ENCODE peak calls at places on chromosomes 16 and 17, in five cellular contexts. One of them, this sample, is unnamed. For H3K27me3, the result is how much of the 10 kb centered on the place peaks cover.

GRCh38 chr16:82567203-82567602 is 59.6 kb upstream of the CDH13 start:
- DNase-seq in BJ: no peak
- DNase-seq in brain microvascular endothelial cell: no peak
- DNase-seq in naive thymus-derived CD4-positive, alpha-beta T cell: no peak
- DNase-seq in cardiac muscle cell: no peak
- DNase-seq in this sample: no peak

GRCh38 chr17:74759243-74759801 is 10.9 kb downstream of the NHERF1 start:
- DNase-seq in brain microvascular endothelial cell: no peak
- DNase-seq in cardiac muscle cell: no peak
- DNase-seq in naive thymus-derived CD4-positive, alpha-beta T cell: no peak
- DNase-seq in BJ: no peak
- DNase-seq in this sample: no peak

GRCh38 chr17:16442594-16443389 is 27.4 kb downstream of the TRPV2 start:
- DNase-seq in BJ: no peak
- DNase-seq in cardiac muscle cell: peak
- DNase-seq in brain microvascular endothelial cell: no peak
- DNase-seq in naive thymus-derived CD4-positive, alpha-beta T cell: no peak
- DNase-seq in this sample: no peak

GRCh38 chr16:30060354-30061194 is 5.0 kb upstream of the ALDOA start:
- DNase-seq in cardiac muscle cell: no peak
- DNase-seq in BJ: no peak
- DNase-seq in brain microvascular endothelial cell: no peak
- DNase-seq in naive thymus-derived CD4-positive, alpha-beta T cell: no peak
- DNase-seq in this sample: no peak

GRCh38 chr17:17236295-17237025 is 508 bp downstream of the FLCN start:
- DNase-seq in BJ: no peak
- DNase-seq in brain microvascular endothelial cell: peak
- DNase-seq in cardiac muscle cell: peak
- DNase-seq in naive thymus-derived CD4-positive, alpha-beta T cell: no peak
- DNase-seq in this sample: peak

GRCh38 chr17:45941395-45941794 is 47.0 kb downstream of the MAPT start:
- DNase-seq in cardiac muscle cell: no peak
- DNase-seq in BJ: no peak
- DNase-seq in naive thymus-derived CD4-positive, alpha-beta T cell: no peak
- DNase-seq in brain microvascular endothelial cell: no peak
- DNase-seq in this sample: no peak

GRCh38 chr17:1298616-1299015 is 19.2 kb downstream of the TRARG1 start:
- DNase-seq in naive thymus-derived CD4-positive, alpha-beta T cell: peak
- DNase-seq in BJ: no peak
- DNase-seq in brain microvascular endothelial cell: no peak
- DNase-seq in cardiac muscle cell: peak
- DNase-seq in this sample: no peak

GRCh38 chr16:4377573-4378146 is 6.0 kb downstream of the VASN start:
- DNase-seq in BJ: no peak
- DNase-seq in brain microvascular endothelial cell: no peak
- DNase-seq in cardiac muscle cell: no peak
- DNase-seq in naive thymus-derived CD4-positive, alpha-beta T cell: no peak
- DNase-seq in this sample: no peak

GRCh38 chr17:81665205-81666091 is 957 bp downstream of the OXLD1 start:
- DNase-seq in cardiac muscle cell: peak
- DNase-seq in brain microvascular endothelial cell: peak
- DNase-seq in BJ: no peak
- DNase-seq in naive thymus-derived CD4-positive, alpha-beta T cell: peak
- DNase-seq in this sample: no peak

GRCh38 chr16:13973321-13974023 is 53.5 kb downstream of the ERCC4 start:
- DNase-seq in cardiac muscle cell: no peak
- DNase-seq in naive thymus-derived CD4-positive, alpha-beta T cell: no peak
- DNase-seq in brain microvascular endothelial cell: no peak
- DNase-seq in BJ: no peak
- DNase-seq in this sample: no peak

GRCh38 chr16:30000768-30001631 is 5.0 kb downstream of the INO80E start:
- DNase-seq in naive thymus-derived CD4-positive, alpha-beta T cell: no peak
- DNase-seq in cardiac muscle cell: no peak
- DNase-seq in BJ: no peak
- DNase-seq in brain microvascular endothelial cell: no peak
- DNase-seq in this sample: no peak

GRCh38 chr16:59295474-59295873 is 561.4 kb upstream of the GOT2 start:
- DNase-seq in BJ: no peak
- DNase-seq in naive thymus-derived CD4-positive, alpha-beta T cell: no peak
- DNase-seq in cardiac muscle cell: no peak
- DNase-seq in brain microvascular endothelial cell: no peak
- DNase-seq in this sample: no peak

GRCh38 chr16:89261691-89262563 is 44.4 kb downstream of the ZNF778 start:
- DNase-seq in BJ: no peak
- DNase-seq in naive thymus-derived CD4-positive, alpha-beta T cell: no peak
- DNase-seq in brain microvascular endothelial cell: no peak
- DNase-seq in cardiac muscle cell: no peak
- DNase-seq in this sample: no peak

GRCh38 chr17:2170023-2170422 is 115.1 kb downstream of the HIC1 start:
- DNase-seq in cardiac muscle cell: no peak
- DNase-seq in naive thymus-derived CD4-positive, alpha-beta T cell: no peak
- DNase-seq in BJ: no peak
- DNase-seq in brain microvascular endothelial cell: no peak
- DNase-seq in this sample: no peak

GRCh38 chr16:70737377-70738082 is 51.7 kb upstream of the MTSS2 start:
- DNase-seq in cardiac muscle cell: peak
- DNase-seq in naive thymus-derived CD4-positive, alpha-beta T cell: peak
- DNase-seq in brain microvascular endothelial cell: peak
- DNase-seq in BJ: peak
- DNase-seq in this sample: no peak

GRCh38 chr16:17470871-17471744 is at the start of gene XYLT1:
- DNase-seq in naive thymus-derived CD4-positive, alpha-beta T cell: no peak
- DNase-seq in brain microvascular endothelial cell: peak
- DNase-seq in BJ: peak
- DNase-seq in cardiac muscle cell: peak
- DNase-seq in this sample: peak

GRCh38 chr17:77443743-77444260 is 303.0 kb downstream of the SEC14L1 start:
- DNase-seq in cardiac muscle cell: no peak
- DNase-seq in BJ: no peak
- DNase-seq in brain microvascular endothelial cell: no peak
- DNase-seq in naive thymus-derived CD4-positive, alpha-beta T cell: no peak
- DNase-seq in this sample: no peak

GRCh38 chr17:78197147-78197830 is 10.1 kb downstream of the AFMID start:
- DNase-seq in naive thymus-derived CD4-positive, alpha-beta T cell: no peak
- DNase-seq in BJ: no peak
- DNase-seq in brain microvascular endothelial cell: no peak
- DNase-seq in cardiac muscle cell: no peak
- DNase-seq in this sample: no peak

GRCh38 chr16:48282636-48283263 is 35.4 kb upstream of the ABCC11 start:
- DNase-seq in BJ: no peak
- DNase-seq in cardiac muscle cell: peak
- DNase-seq in brain microvascular endothelial cell: no peak
- DNase-seq in naive thymus-derived CD4-positive, alpha-beta T cell: no peak
- DNase-seq in this sample: no peak

GRCh38 chr17:68777243-68777855 is 176.2 kb upstream of the FAM20A start:
- DNase-seq in brain microvascular endothelial cell: peak
- DNase-seq in BJ: peak
- DNase-seq in naive thymus-derived CD4-positive, alpha-beta T cell: no peak
- DNase-seq in cardiac muscle cell: peak
- DNase-seq in this sample: peak

GRCh38 chr17:39223907-39224777 is 1.6 kb downstream of the STAC2 start:
- DNase-seq in cardiac muscle cell: no peak
- DNase-seq in naive thymus-derived CD4-positive, alpha-beta T cell: no peak
- DNase-seq in BJ: no peak
- DNase-seq in brain microvascular endothelial cell: no peak
- DNase-seq in this sample: no peak

GRCh38 chr17:75601057-75601987 is 13.7 kb downstream of the MYO15B start:
- DNase-seq in naive thymus-derived CD4-positive, alpha-beta T cell: peak
- DNase-seq in brain microvascular endothelial cell: peak
- DNase-seq in BJ: no peak
- DNase-seq in cardiac muscle cell: peak
- DNase-seq in this sample: no peak

GRCh38 chr17:43576563-43577229 is 30.6 kb upstream of the ETV4 start:
- DNase-seq in cardiac muscle cell: peak
- DNase-seq in BJ: no peak
- DNase-seq in brain microvascular endothelial cell: peak
- DNase-seq in naive thymus-derived CD4-positive, alpha-beta T cell: peak
- DNase-seq in this sample: no peak

GRCh38 chr16:22386976-22387375 is 12.6 kb upstream of the CDR2 start:
- DNase-seq in BJ: peak
- DNase-seq in cardiac muscle cell: peak
- DNase-seq in naive thymus-derived CD4-positive, alpha-beta T cell: no peak
- DNase-seq in brain microvascular endothelial cell: peak
- DNase-seq in this sample: no peak

GRCh38 chr16:12182202-12182601 is 205.7 kb downstream of the SNX29 start:
- DNase-seq in cardiac muscle cell: no peak
- DNase-seq in BJ: no peak
- DNase-seq in naive thymus-derived CD4-positive, alpha-beta T cell: no peak
- DNase-seq in brain microvascular endothelial cell: no peak
- DNase-seq in this sample: no peak

GRCh38 chr17:31550389-31551056 is 159.0 kb downstream of the RAB11FIP4 start:
- DNase-seq in BJ: no peak
- DNase-seq in naive thymus-derived CD4-positive, alpha-beta T cell: no peak
- DNase-seq in brain microvascular endothelial cell: no peak
- DNase-seq in cardiac muscle cell: peak
- DNase-seq in this sample: no peak
- H3K27me3 ChIP-seq in BJ: under half
- H3K27me3 ChIP-seq in naive thymus-derived CD4-positive, alpha-beta T cell: under half
- H3K27me3 ChIP-seq in brain microvascular endothelial cell: under half
- H3K27me3 ChIP-seq in cardiac muscle cell: under half
- H3K27me3 ChIP-seq in this sample: under half

GRCh38 chr17:73166731-73167581 is 2.1 kb downstream of the SSTR2 start:
- DNase-seq in brain microvascular endothelial cell: no peak
- DNase-seq in naive thymus-derived CD4-positive, alpha-beta T cell: no peak
- DNase-seq in cardiac muscle cell: no peak
- DNase-seq in BJ: no peak
- DNase-seq in this sample: no peak
- H3K27me3 ChIP-seq in brain microvascular endothelial cell: under half
- H3K27me3 ChIP-seq in naive thymus-derived CD4-positive, alpha-beta T cell: under half
- H3K27me3 ChIP-seq in cardiac muscle cell: half or more
- H3K27me3 ChIP-seq in BJ: under half
- H3K27me3 ChIP-seq in this sample: half or more

GRCh38 chr17:79560527-79560926 is 50.3 kb downstream of the RBFOX3 start:
- DNase-seq in brain microvascular endothelial cell: no peak
- DNase-seq in cardiac muscle cell: no peak
- DNase-seq in naive thymus-derived CD4-positive, alpha-beta T cell: no peak
- DNase-seq in BJ: no peak
- DNase-seq in this sample: no peak
- H3K27me3 ChIP-seq in brain microvascular endothelial cell: under half
- H3K27me3 ChIP-seq in cardiac muscle cell: under half
- H3K27me3 ChIP-seq in naive thymus-derived CD4-positive, alpha-beta T cell: under half
- H3K27me3 ChIP-seq in BJ: under half
- H3K27me3 ChIP-seq in this sample: under half

DNA sequence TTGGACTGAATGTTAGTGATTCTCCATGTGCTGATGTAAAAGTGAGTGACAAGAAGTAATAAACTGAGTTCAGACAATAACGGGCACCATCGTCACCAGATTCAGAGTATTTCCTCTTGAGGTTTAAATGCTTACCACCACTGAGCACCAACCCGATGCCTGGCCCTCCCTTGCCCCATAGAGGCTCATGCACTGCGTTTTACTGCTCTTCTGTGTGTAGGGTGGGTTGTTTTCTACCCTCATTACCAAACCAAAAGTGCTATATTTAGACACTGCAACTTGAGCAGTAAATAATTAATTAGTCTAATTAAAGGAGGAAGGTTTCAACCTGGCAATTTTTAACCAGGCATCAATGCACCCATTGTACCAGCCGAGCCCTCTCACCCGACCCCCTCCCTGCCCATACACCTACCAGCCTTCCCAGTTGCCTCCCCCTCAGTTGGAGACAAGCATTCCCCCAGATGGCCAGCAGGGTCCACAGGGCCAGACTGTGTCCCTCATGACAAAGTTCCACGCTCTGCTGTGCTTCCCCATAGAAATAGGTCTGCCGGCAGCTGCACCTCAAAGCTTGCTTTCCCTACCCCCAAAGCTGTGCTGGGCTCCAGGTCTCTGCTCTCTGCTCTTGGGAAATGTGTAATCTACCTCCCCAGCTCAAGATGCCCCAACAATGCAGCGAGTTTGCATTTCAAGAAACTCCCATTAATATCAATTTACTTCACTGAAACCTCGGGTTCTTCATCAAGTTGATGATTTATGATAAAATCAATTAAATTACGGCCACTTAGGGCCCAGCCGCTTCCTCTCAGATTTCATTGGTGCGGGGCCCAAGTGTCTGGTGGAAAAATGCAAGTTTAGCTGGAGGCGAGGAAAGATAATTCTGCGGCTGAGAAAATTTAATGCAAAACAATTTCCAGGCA is 16.0 kb downstream of the HOXB4 start:
- DNase-seq in cardiac muscle cell: no peak
- DNase-seq in naive thymus-derived CD4-positive, alpha-beta T cell: no peak
- DNase-seq in BJ: no peak
- DNase-seq in brain microvascular endothelial cell: no peak
- DNase-seq in this sample: no peak
- H3K27me3 ChIP-seq in cardiac muscle cell: half or more
- H3K27me3 ChIP-seq in naive thymus-derived CD4-positive, alpha-beta T cell: under half
- H3K27me3 ChIP-seq in BJ: half or more
- H3K27me3 ChIP-seq in brain microvascular endothelial cell: half or more
- H3K27me3 ChIP-seq in this sample: half or more

GRCh38 chr16:560701-561412 is 663 bp downstream of the PRR35 start:
- DNase-seq in brain microvascular endothelial cell: no peak
- DNase-seq in BJ: no peak
- DNase-seq in naive thymus-derived CD4-positive, alpha-beta T cell: no peak
- DNase-seq in cardiac muscle cell: no peak
- DNase-seq in this sample: no peak
- H3K27me3 ChIP-seq in brain microvascular endothelial cell: under half
- H3K27me3 ChIP-seq in BJ: under half
- H3K27me3 ChIP-seq in naive thymus-derived CD4-positive, alpha-beta T cell: under half
- H3K27me3 ChIP-seq in cardiac muscle cell: under half
- H3K27me3 ChIP-seq in this sample: half or more

GRCh38 chr17:6660765-6661463 is 9.4 kb downstream of the C17orf100 start:
- DNase-seq in BJ: no peak
- DNase-seq in cardiac muscle cell: no peak
- DNase-seq in brain microvascular endothelial cell: no peak
- DNase-seq in naive thymus-derived CD4-positive, alpha-beta T cell: no peak
- DNase-seq in this sample: no peak
- H3K27me3 ChIP-seq in BJ: under half
- H3K27me3 ChIP-seq in cardiac muscle cell: half or more
- H3K27me3 ChIP-seq in brain microvascular endothelial cell: under half
- H3K27me3 ChIP-seq in naive thymus-derived CD4-positive, alpha-beta T cell: under half
- H3K27me3 ChIP-seq in this sample: under half

DNA sequence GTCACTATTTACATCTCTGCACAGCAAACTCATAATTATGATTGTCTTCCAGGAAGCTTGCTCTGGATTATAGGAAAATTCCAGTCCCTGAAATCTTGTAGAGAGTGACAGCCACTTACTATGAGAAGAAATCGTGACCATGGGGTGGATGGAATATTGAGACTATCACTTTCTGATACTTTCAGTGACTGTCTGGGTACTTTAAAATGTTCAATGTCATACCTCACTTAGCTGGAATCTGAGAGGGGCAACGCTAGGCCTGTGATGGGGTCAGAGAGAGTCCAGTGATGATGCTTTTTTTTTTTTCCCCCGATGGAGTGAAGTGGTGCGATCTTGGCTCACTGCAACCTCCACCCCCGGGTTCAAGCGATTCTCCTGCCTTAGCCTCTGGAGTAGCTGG is 32.2 kb upstream of the RGS9 start:
- DNase-seq in brain microvascular endothelial cell: no peak
- DNase-seq in naive thymus-derived CD4-positive, alpha-beta T cell: no peak
- DNase-seq in cardiac muscle cell: no peak
- DNase-seq in BJ: no peak
- DNase-seq in this sample: no peak
- H3K27me3 ChIP-seq in brain microvascular endothelial cell: under half
- H3K27me3 ChIP-seq in naive thymus-derived CD4-positive, alpha-beta T cell: under half
- H3K27me3 ChIP-seq in cardiac muscle cell: under half
- H3K27me3 ChIP-seq in BJ: under half
- H3K27me3 ChIP-seq in this sample: under half